ENCODE peak calls at places on chromosome 20, in four cellular contexts. B, Q, W and U are unnamed samples.

GRCh38 chr20:61045876-61046585 is 206.0 kb upstream of the CDH4 start:
- DNase-seq in B (peak), Q (no peak), W (no peak), U (no peak)

GRCh38 chr20:5448449-5449118 is 131.8 kb upstream of the PROKR2 start:
- DNase-seq in B (no peak), Q (peak), W (peak), U (peak)

GRCh38 chr20:46894971-46895905 is 595 bp downstream of the EYA2 start:
- DNase-seq in B (no peak), Q (no peak), W (no peak), U (peak)

GRCh38 chr20:29298759-29299613 is 1958.5 kb upstream of the DEFB115 start:
- DNase-seq in B (no peak), Q (no peak), W (no peak), U (no peak)

GRCh38 chr20:49889245-49889942 is 25.9 kb downstream of the SPATA2 start:
- DNase-seq in B (no peak), Q (no peak), W (no peak), U (no peak)

GRCh38 chr20:10982692-10983091 is 308.9 kb upstream of the JAG1 start:
- DNase-seq in B (no peak), Q (no peak), W (no peak), U (peak)

GRCh38 chr20:7859371-7859802 is 80.9 kb downstream of the HAO1 start:
- DNase-seq in B (no peak), Q (no peak), W (no peak), U (no peak)

GRCh38 chr20:61411743-61412142 is 159.7 kb downstream of the CDH4 start:
- DNase-seq in B (no peak), Q (no peak), W (no peak), U (no peak)

GRCh38 chr20:47336013-47336754 is 20.3 kb downstream of the ZMYND8 start:
- DNase-seq in B (peak), Q (no peak), W (no peak), U (no peak)

GRCh38 chr20:17858450-17859001 is 110.1 kb downstream of the SNX5 start:
- DNase-seq in B (no peak), Q (no peak), W (no peak), U (no peak)

GRCh38 chr20:25538838-25539665 is 46.3 kb downstream of the NINL start:
- DNase-seq in B (no peak), Q (no peak), W (no peak), U (no peak)

GRCh38 chr20:1469925-1470571 is 3.4 kb upstream of the NSFL1C start:
- DNase-seq in B (peak), Q (no peak), W (no peak), U (peak)

GRCh38 chr20:14845199-14846160 is 508.1 kb upstream of the FLRT3 start:
- DNase-seq in B (no peak), Q (no peak), W (no peak), U (no peak)

GRCh38 chr20:49853640-49854039 is 41.0 kb downstream of the SLC9A8 start:
- DNase-seq in B (no peak), Q (no peak), W (no peak), U (peak)

GRCh38 chr20:51930775-51931174 is 128.5 kb upstream of the SALL4 start:
- DNase-seq in B (no peak), Q (no peak), W (no peak), U (peak)

GRCh38 chr20:54619181-54619580 is 143.8 kb downstream of the DOK5 start:
- DNase-seq in B (no peak), Q (no peak), W (no peak), U (no peak)

GRCh38 chr20:49447946-49448809 is 34.3 kb downstream of the KCNB1 start:
- DNase-seq in B (no peak), Q (no peak), W (no peak), U (peak)

GRCh38 chr20:46797201-46797600 is 87.8 kb downstream of the SLC2A10 start:
- DNase-seq in B (no peak), Q (no peak), W (no peak), U (no peak)

GRCh38 chr20:22846829-22847228 is 188.3 kb upstream of the SSTR4 start:
- DNase-seq in B (no peak), Q (no peak), W (no peak), U (no peak)

GRCh38 chr20:57849126-57849867 is 139.5 kb upstream of the PMEPA1 start:
- DNase-seq in B (no peak), Q (no peak), W (peak), U (no peak)

GRCh38 chr20:35657271-35657670 is 7.4 kb downstream of the CPNE1 start:
- DNase-seq in B (no peak), Q (no peak), W (no peak), U (no peak)

GRCh38 chr20:24798930-24799705 is 150.0 kb upstream of the CST7 start:
- DNase-seq in B (no peak), Q (no peak), W (no peak), U (no peak)

GRCh38 chr20:25006431-25007167 is 14.0 kb upstream of the APMAP start:
- DNase-seq in B (no peak), Q (no peak), W (no peak), U (no peak)

GRCh38 chr20:43658068-43658722 is 8.7 kb upstream of the MYBL2 start:
- DNase-seq in B (no peak), Q (no peak), W (no peak), U (no peak)

GRCh38 chr20:35710039-35710438 is 10.8 kb downstream of the ROMO1 start:
- DNase-seq in B (no peak), Q (no peak), W (no peak), U (no peak)

GRCh38 chr20:57265649-57266250 is 691 bp downstream of the BMP7 start:
- DNase-seq in B (no peak), Q (no peak), W (no peak), U (peak)

GRCh38 chr20:62666736-62667529 is 24.6 kb downstream of the SLCO4A1 start:
- DNase-seq in B (no peak), Q (no peak), W (no peak), U (no peak)

GRCh38 chr20:50313223-50313820 is 122.7 kb downstream of the CEBPB start:
- DNase-seq in B (no peak), Q (no peak), W (no peak), U (no peak)

GRCh38 chr20:49215232-49215631 is 4.0 kb upstream of the DDX27 start:
- DNase-seq in B (no peak), Q (no peak), W (no peak), U (no peak)

GRCh38 chr20:51934301-51935002 is 132.1 kb upstream of the SALL4 start:
- DNase-seq in B (no peak), Q (no peak), W (no peak), U (no peak)